ENCODE peak calls at places on chromosome 10, in five cellular contexts. F is endothelial cell, V is RCC 7860, D is pancreas, O is CD14-positive monocyte. A is an unnamed sample.

GRCh38 chr10:27660705-27661104 is 84.9 kb downstream of the MKX start:
- DNase-seq in F (no peak), V (no peak), D (no peak), O (no peak), A (no peak)

GRCh38 chr10:128885573-128886555 is 581.2 kb upstream of the MGMT start:
- DNase-seq in F (no peak), V (no peak), D (no peak), O (no peak), A (peak; percentile 21)

GRCh38 chr10:24205846-24206245 is 3.1 kb upstream of the KIAA1217 start:
- DNase-seq in F (no peak), V (no peak), D (no peak), O (no peak), A (no peak)

GRCh38 chr10:35641430-35642015 is 573 bp downstream of the FZD8 start:
- DNase-seq in F (peak; percentile 57), V (no peak), D (no peak), O (no peak), A (no peak)

GRCh38 chr10:100340948-100341847 is 5.8 kb upstream of the SCD start:
- DNase-seq in F (no peak), V (no peak), D (no peak), O (no peak), A (peak; percentile 72)

GRCh38 chr10:17854044-17854652 is 45.0 kb downstream of the MRC1 start:
- DNase-seq in F (no peak), V (no peak), D (no peak), O (no peak), A (no peak)

GRCh38 chr10:57119690-57120089 is 758.6 kb upstream of the ZWINT start:
- DNase-seq in F (no peak), V (no peak), D (no peak), O (no peak), A (no peak)

GRCh38 chr10:112783653-112784426 is 166.2 kb upstream of the TCF7L2 start:
- DNase-seq in F (no peak), V (no peak), D (no peak), O (no peak), A (no peak)

GRCh38 chr10:78013564-78013963 is 15.8 kb downstream of the POLR3A start:
- DNase-seq in F (no peak), V (no peak), D (no peak), O (no peak), A (no peak)

GRCh38 chr10:48444861-48445841 is 138.7 kb downstream of the MAPK8 start:
- DNase-seq in F (no peak), V (no peak), D (no peak), O (peak; percentile 33), A (peak; percentile 82)

GRCh38 chr10:89414879-89415821 is 782 bp downstream of the IFIT5 start:
- DNase-seq in F (peak; percentile 45), V (peak; percentile 24), D (peak; percentile 45), O (no peak), A (peak; percentile 80)

GRCh38 chr10:124677871-124678565 is 66.2 kb downstream of the FAM53B start:
- DNase-seq in F (no peak), V (no peak), D (no peak), O (no peak), A (no peak)

GRCh38 chr10:75957721-75958120 is 526.3 kb downstream of the LRMDA start:
- DNase-seq in F (no peak), V (no peak), D (no peak), O (no peak), A (no peak)

GRCh38 chr10:103111918-103112877 is 80.9 kb downstream of the NT5C2 start:
- DNase-seq in F (no peak), V (no peak), D (no peak), O (no peak), A (no peak)

GRCh38 chr10:69730251-69731156 is 71.2 kb upstream of the COL13A1 start:
- DNase-seq in F (no peak), V (no peak), D (no peak), O (no peak), A (peak; percentile 44)

GRCh38 chr10:67788028-67788886 is 49.7 kb downstream of the DNAJC12 start:
- DNase-seq in F (peak; percentile 77), V (peak; percentile 27), D (peak; percentile 78), O (peak; percentile 64), A (peak; percentile 97)

GRCh38 chr10:69786791-69787190 is 14.9 kb upstream of the COL13A1 start:
- DNase-seq in F (peak; percentile 21), V (peak; percentile 31), D (no peak), O (no peak), A (peak; percentile 67)

GRCh38 chr10:35640951-35641429 is 1.1 kb downstream of the FZD8 start:
- DNase-seq in F (peak; percentile 68), V (peak; percentile 70), D (peak; percentile 77), O (no peak), A (peak; percentile 88)

GRCh38 chr10:125407557-125407956 is 247.2 kb upstream of the CTBP2 start:
- DNase-seq in F (no peak), V (no peak), D (no peak), O (no peak), A (no peak)

GRCh38 chr10:20004087-20004523 is 187.9 kb downstream of the PLXDC2 start:
- DNase-seq in F (no peak), V (peak; percentile 58), D (no peak), O (peak; percentile 91), A (no peak)

GRCh38 chr10:91420868-91421267 is 10.7 kb downstream of the HECTD2 start:
- DNase-seq in F (no peak), V (peak; percentile 31), D (no peak), O (no peak), A (no peak)

GRCh38 chr10:44008270-44008916 is 359.7 kb upstream of the ZNF32 start:
- DNase-seq in F (no peak), V (peak; percentile 98), D (no peak), O (no peak), A (peak; percentile 37)

GRCh38 chr10:132730566-132730953 is 55.4 kb downstream of the NKX6-2 start:
- DNase-seq in F (no peak), V (no peak), D (no peak), O (no peak), A (no peak)

GRCh38 chr10:7561216-7561893 is 105.4 kb downstream of the ITIH5 start:
- DNase-seq in F (no peak), V (no peak), D (peak; percentile 68), O (no peak), A (peak; percentile 67)

GRCh38 chr10:42988517-42989395 is 88.1 kb upstream of the RET start:
- DNase-seq in F (peak; percentile 2), V (no peak), D (peak; percentile 5), O (peak; percentile 38), A (no peak)

GRCh38 chr10:10804061-10804460 is 213.6 kb upstream of the CELF2 start:
- DNase-seq in F (no peak), V (no peak), D (no peak), O (no peak), A (no peak)

GRCh38 chr10:73609116-73609515 is 18.0 kb upstream of the USP54 start:
- DNase-seq in F (no peak), V (no peak), D (no peak), O (no peak), A (no peak)

GRCh38 chr10:49362596-49363260 is 33.2 kb downstream of the DRGX start:
- DNase-seq in F (no peak), V (peak; percentile 57), D (peak; percentile 30), O (peak; percentile 67), A (no peak)

GRCh38 chr10:77496941-77497420 is 140.6 kb downstream of the KCNMA1 start:
- DNase-seq in F (no peak), V (no peak), D (no peak), O (no peak), A (no peak)

GRCh38 chr10:78401882-78402367 is 368.3 kb downstream of the RPS24 start:
- DNase-seq in F (no peak), V (no peak), D (no peak), O (no peak), A (peak; percentile 87)

GRCh38 chr10:45000764-45001381 is at the start of gene ZNF22:
- DNase-seq in F (peak; percentile 77), V (no peak), D (peak; percentile 59), O (no peak), A (peak; percentile 86)

GRCh38 chr10:60235001-60235400 is 154.7 kb downstream of the ANK3 start:
- DNase-seq in F (no peak), V (no peak), D (no peak), O (no peak), A (no peak)

GRCh38 chr10:113382691-113383090 is 170.2 kb upstream of the HABP2 start:
- DNase-seq in F (no peak), V (no peak), D (no peak), O (no peak), A (no peak)

GRCh38 chr10:52486840-52487611 is 172.9 kb downstream of the DKK1 start:
- DNase-seq in F (no peak), V (peak; percentile 89), D (no peak), O (no peak), A (no peak)

GRCh38 chr10:50929670-50930069 is 44.2 kb upstream of the A1CF start:
- DNase-seq in F (no peak), V (no peak), D (no peak), O (no peak), A (no peak)

GRCh38 chr10:78502208-78502943 is 468.7 kb downstream of the RPS24 start:
- DNase-seq in F (no peak), V (no peak), D (no peak), O (no peak), A (peak; percentile 29)

A was measured in endodermal cell.